ENCODE peak calls at places on chromosomes 2 and 18, in seven cellular contexts. M, Z, H, X, A, J and U are unnamed samples. For H3K36me3, the result is how much of the 10 kb centered on the place peaks cover.

GRCh38 chr2:62042400-62042799 is 136.9 kb downstream of the COMMD1 start:
- DNase-seq in A (no peak), M (no peak), J (no peak), X (no peak), Z (no peak), H (no peak), U (no peak)

GRCh38 chr2:29742641-29743040 is 178.7 kb downstream of the ALK start:
- DNase-seq in Z (no peak), A (no peak), H (no peak), J (no peak), M (no peak), X (no peak), U (no peak)

GRCh38 chr2:68287580-68288441 is 31.9 kb downstream of the CNRIP1 start:
- DNase-seq in Z (no peak), X (peak), J (no peak), M (no peak), A (no peak), H (no peak), U (no peak)

GRCh38 chr18:48490641-48491040 is 48.2 kb upstream of the CTIF start:
- DNase-seq in H (no peak), X (no peak), A (no peak), M (no peak), Z (no peak), J (no peak), U (no peak)

GRCh38 chr2:24861500-24861899 is 58.5 kb downstream of the ADCY3 start:
- DNase-seq in X (no peak), H (no peak), A (no peak), J (no peak), Z (no peak), M (no peak), U (no peak)

GRCh38 chr2:68643011-68643873 is at the start of gene PROKR1:
- DNase-seq in A (no peak), X (peak), J (no peak), Z (no peak), H (peak), M (peak), U (peak)

GRCh38 chr2:220469201-220469600 is 841.8 kb downstream of the SLC4A3 start:
- DNase-seq in Z (no peak), H (no peak), M (no peak), A (no peak), J (no peak), X (no peak), U (no peak)

GRCh38 chr2:241229563-241230401 is 41.3 kb downstream of the ANO7 start:
- DNase-seq in A (no peak), Z (no peak), H (no peak), M (no peak), X (no peak), J (no peak), U (no peak)

GRCh38 chr2:149658553-149658952 is 71.0 kb upstream of the MMADHC start:
- DNase-seq in A (no peak), J (no peak), X (no peak), H (no peak), Z (no peak), M (no peak), U (no peak)

GRCh38 chr2:28413152-28413895 is 20.7 kb downstream of the FOSL2 start:
- DNase-seq in M (no peak), X (peak), H (peak), Z (no peak), J (no peak), A (no peak), U (no peak)

GRCh38 chr18:56937874-56938273 is 209.0 kb upstream of the BOD1L2 start:
- DNase-seq in Z (no peak), A (no peak), X (no peak), M (no peak), H (no peak), J (no peak), U (no peak)

GRCh38 chr18:70522183-70522582 is 233.3 kb downstream of the SOCS6 start:
- DNase-seq in M (no peak), H (no peak), X (no peak), J (no peak), Z (no peak), A (no peak), U (no peak)

GRCh38 chr2:86598966-86599365 is 24.7 kb downstream of the RNF103 start:
- DNase-seq in M (no peak), X (no peak), A (no peak), J (no peak), H (no peak), Z (no peak), U (no peak)

GRCh38 chr2:151619337-151619989 is 114.8 kb downstream of the NEB start:
- DNase-seq in A (no peak), M (no peak), H (no peak), X (no peak), J (peak), Z (no peak), U (no peak)

GRCh38 chr2:33453905-33454479 is 22.5 kb upstream of the RASGRP3 start:
- DNase-seq in H (no peak), M (no peak), Z (no peak), J (no peak), A (no peak), X (no peak), U (no peak)

GRCh38 chr2:122528061-122528460 is 772.6 kb downstream of the TSN start:
- DNase-seq in H (no peak), M (no peak), Z (no peak), J (no peak), X (no peak), A (no peak), U (no peak)

GRCh38 chr2:122528958-122529670 is 773.7 kb downstream of the TSN start:
- DNase-seq in M (no peak), H (no peak), X (no peak), J (no peak), A (no peak), Z (no peak), U (no peak)

GRCh38 chr2:122535960-122536517 is 780.6 kb downstream of the TSN start:
- DNase-seq in M (no peak), H (no peak), A (no peak), J (no peak), Z (no peak), X (no peak), U (no peak)

GRCh38 chr2:122530812-122531211 is 775.4 kb downstream of the TSN start:
- DNase-seq in X (no peak), H (no peak), A (no peak), Z (no peak), J (no peak), M (peak), U (no peak)

DNA sequence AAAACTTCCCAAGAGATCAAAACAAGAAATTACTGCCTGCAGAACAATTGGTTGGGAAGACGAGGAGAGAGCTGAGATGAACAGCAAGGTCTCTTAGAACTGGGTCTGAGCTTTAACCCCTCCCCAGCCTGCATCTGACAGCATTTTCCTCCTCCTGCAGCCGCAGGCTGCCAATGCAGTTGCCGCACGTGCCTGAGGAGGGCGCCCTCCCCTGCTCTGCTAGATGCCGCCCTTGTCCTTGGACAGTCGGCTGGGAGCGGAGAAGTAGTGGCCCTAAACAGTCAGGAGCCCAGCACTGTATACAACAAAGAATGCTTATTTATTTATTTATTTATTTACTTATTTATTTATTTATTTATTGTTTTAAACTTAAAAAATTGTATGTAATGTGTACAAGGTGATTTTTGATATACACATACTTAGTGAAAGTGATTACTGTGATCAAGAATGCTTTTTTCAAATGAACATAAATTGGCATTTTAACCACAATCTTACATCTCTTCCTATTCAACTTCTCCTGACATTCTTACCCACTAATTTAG is 776.4 kb downstream of the TSN start:
- DNase-seq in X (peak), M (peak), J (no peak), Z (no peak), H (no peak), A (no peak), U (no peak)
- TF ChIP-seq CTCF in X (peak), M (no peak), J (peak), Z (no peak), H (no peak), A (no peak), U (no peak)

DNA sequence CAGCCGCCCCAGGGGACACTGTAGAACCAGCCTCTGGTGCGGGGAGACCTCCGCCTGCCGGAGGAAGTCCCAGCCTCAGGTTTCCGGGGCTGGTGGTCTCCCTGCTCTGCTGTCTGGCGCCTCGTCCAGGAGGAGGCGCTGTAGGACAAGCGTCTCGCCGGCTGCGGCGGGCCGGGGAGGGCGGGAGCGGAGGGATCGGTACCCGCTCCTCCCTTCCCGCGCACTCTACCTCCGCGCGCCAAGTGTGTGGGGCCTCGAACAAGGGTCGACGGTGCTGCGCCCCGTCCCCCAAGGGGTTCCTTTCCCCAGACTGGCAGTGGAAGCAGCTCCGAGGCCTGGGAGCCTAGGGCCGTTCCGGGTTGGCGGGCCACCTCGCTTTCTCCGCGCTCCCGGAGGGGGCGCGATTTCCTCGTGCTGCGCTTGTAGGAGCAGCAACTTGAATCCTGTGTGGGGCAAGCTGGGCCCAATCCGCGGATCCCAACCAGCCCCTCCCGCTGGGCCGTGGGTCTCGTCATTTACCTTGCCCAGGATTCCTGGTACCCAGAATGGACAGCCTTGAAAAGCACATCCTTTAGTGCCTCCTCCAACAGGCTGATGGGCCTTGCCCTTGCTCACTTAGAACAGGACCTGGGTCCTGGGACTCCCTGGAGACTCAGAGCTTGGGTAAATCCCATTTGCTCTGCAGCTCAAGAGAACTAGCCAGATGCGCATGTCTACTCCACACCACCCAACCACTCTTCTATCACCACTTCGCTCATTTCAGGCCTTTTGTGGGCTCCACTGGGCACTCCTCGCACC is 10.6 kb upstream of the HOXD4 start:
- DNase-seq in J (peak), Z (peak), A (no peak), M (peak), X (peak), H (peak), U (peak)
- TF ChIP-seq POLR2AphosphoS5 in J (no peak), Z (peak), A (no peak), M (no peak), X (no peak), H (no peak), U (no peak)

DNA sequence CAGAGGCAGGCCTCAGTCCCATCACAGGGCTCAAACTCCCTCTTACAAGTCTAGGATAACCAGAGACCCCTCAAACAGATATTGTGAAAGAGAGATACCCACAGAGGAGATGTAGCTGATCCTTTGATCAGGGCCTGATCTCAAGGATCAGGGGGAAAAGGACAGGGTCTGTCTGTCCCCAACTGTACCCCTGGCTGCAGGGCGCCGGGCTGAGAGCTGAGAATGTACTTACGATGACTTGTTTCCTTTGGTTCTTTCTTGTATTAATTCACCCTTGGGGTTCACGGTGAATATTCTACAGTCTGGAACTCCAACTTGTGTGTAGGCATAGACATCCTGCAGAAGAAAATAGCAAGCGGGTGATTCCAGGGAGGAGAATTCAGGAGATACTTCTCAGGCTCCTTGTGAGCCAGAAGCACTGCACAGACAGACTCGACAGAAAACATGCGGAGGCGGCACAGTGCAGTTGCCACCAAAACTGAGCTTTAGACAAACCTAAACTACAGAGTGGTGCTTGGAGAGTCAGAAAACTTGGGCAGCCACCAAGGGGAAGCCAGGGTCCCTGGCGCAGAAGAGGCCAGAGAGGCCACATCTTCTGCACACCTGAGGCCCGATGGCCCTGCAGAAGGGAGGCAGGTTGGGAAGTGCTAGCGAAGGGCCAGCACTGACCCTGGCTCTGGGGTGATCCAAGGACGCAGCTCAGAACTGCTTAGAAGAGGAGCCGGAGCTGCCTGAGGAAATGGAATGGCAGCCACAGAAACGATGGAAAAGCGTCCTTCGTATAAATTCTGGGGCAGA is 73.9 kb downstream of the EMILIN2 start:
- DNase-seq in Z (no peak), M (no peak), H (no peak), J (no peak), A (no peak), X (no peak), U (no peak)
- H3K36me3 ChIP-seq in Z (under half), M (half or more), H (half or more), J (under half), A (half or more), X (under half), U (half or more)

GRCh38 chr18:50218432-50219197 is 23.7 kb upstream of the MYO5B start:
- DNase-seq in Z (peak), X (peak), J (peak), H (peak), M (no peak), A (no peak), U (peak)
- TF ChIP-seq CTCF in Z (peak), X (peak), J (peak), H (peak), M (peak), A (no peak), U (no peak)

DNA sequence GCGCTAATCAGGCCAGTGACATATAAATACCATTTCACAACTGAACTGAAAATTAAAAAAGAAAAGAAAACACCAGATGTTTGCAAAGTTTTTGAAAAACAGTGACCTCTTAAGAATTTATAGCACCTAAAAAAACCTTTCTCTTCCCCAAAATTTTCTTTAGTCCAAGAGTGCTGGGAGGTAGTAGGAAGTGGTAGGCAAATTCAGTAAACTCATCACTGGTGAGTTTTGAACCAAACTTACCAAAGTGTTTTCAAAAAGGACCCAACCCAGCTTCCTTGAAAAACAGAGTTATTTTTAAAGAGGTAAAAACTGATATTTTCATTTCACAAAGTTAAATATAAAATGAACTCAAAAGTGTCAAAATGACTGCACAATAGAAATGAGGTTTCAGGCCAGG is 90.4 kb downstream of the TMEM247 start:
- DNase-seq in J (no peak), M (no peak), Z (no peak), X (no peak), H (no peak), A (no peak), U (no peak)
- TF ChIP-seq POLR2AphosphoS5 in J (no peak), M (no peak), Z (no peak), X (no peak), H (no peak), A (no peak), U (no peak)

GRCh38 chr2:53884883-53885282 is 25.1 kb upstream of the GPR75 start:
- DNase-seq in X (no peak), Z (no peak), M (no peak), H (no peak), A (no peak), J (no peak), U (no peak)
- H3K36me3 ChIP-seq in X (under half), Z (under half), M (half or more), H (half or more), A (half or more), J (under half), U (half or more)